ENCODE peak calls at places on chromosomes 16 and 17, in ten cellular contexts. N is uterus, G is heart left ventricle, D is Peyer's patch, W is ovary, O is prostate gland, U is adrenal gland, V is IMR-90, J is tibial nerve, I is breast epithelium. H is an unnamed sample.

GRCh38 chr16:2190659-2191445 is 5.6 kb downstream of the CASKIN1 start:
- DNase-seq in N (no peak), G (no peak), D (no peak), W (no peak), O (no peak), U (no peak), V (no peak), J (no peak), I (no peak), H (no peak)

GRCh38 chr17:47225911-47226688 is 17.0 kb downstream of the MYL4 start:
- DNase-seq in N (no peak), G (no peak), D (no peak), W (no peak), O (no peak), U (no peak), V (peak), J (no peak), I (no peak), H (no peak)

GRCh38 chr16:1903845-1904820 is 14.1 kb downstream of the HS3ST6 start:
- DNase-seq in N (no peak), G (no peak), D (no peak), W (no peak), O (no peak), U (no peak), V (no peak), J (no peak), I (no peak), H (no peak)

GRCh38 chr16:57592591-57593003 is 35.8 kb upstream of the ADGRG1 start:
- DNase-seq in N (no peak), G (peak), D (peak), W (no peak), O (no peak), U (no peak), V (no peak), J (no peak), I (no peak), H (no peak)

GRCh38 chr17:18970582-18971480 is 18.9 kb downstream of the SLC5A10 start:
- DNase-seq in N (no peak), G (no peak), D (no peak), W (no peak), O (no peak), U (no peak), V (no peak), J (no peak), I (no peak), H (no peak)

GRCh38 chr16:69839240-69839688 is 77.1 kb downstream of the WWP2 start:
- DNase-seq in N (no peak), G (no peak), D (no peak), W (no peak), O (no peak), U (no peak), V (no peak), J (no peak), I (no peak), H (no peak)

GRCh38 chr16:74862743-74863244 is 88.2 kb upstream of the FA2H start:
- DNase-seq in N (no peak), G (no peak), D (no peak), W (no peak), O (peak), U (no peak), V (peak), J (peak), I (no peak), H (no peak)

GRCh38 chr16:73713817-73714495 is 582.7 kb upstream of the PSMD7 start:
- DNase-seq in N (no peak), G (no peak), D (no peak), W (no peak), O (no peak), U (peak), V (peak), J (peak), I (no peak), H (peak)

GRCh38 chr16:56102159-56102798 is 89.0 kb upstream of the GNAO1 start:
- DNase-seq in N (peak), G (peak), D (no peak), W (peak), O (no peak), U (peak), V (no peak), J (no peak), I (no peak), H (peak)

GRCh38 chr17:39626171-39626670 is 531 bp upstream of the PPP1R1B start:
- DNase-seq in N (no peak), G (no peak), D (no peak), W (no peak), O (no peak), U (no peak), V (no peak), J (no peak), I (no peak), H (no peak)

GRCh38 chr16:21300309-21301167 is 22.4 kb upstream of the CRYM start:
- DNase-seq in N (peak), G (peak), D (peak), W (peak), O (peak), U (peak), V (peak), J (peak), I (peak), H (peak)

GRCh38 chr16:30121741-30122620 is 1.0 kb downstream of the MAPK3 start:
- DNase-seq in N (peak), G (peak), D (no peak), W (peak), O (no peak), U (peak), V (no peak), J (peak), I (peak), H (peak)

GRCh38 chr17:82055023-82055964 is 3.6 kb downstream of the GPS1 start:
- DNase-seq in N (no peak), G (peak), D (no peak), W (no peak), O (no peak), U (no peak), V (no peak), J (no peak), I (no peak), H (no peak)

GRCh38 chr17:80827646-80828643 is 163.7 kb upstream of the CHMP6 start:
- DNase-seq in N (no peak), G (peak), D (no peak), W (no peak), O (no peak), U (peak), V (peak), J (no peak), I (peak), H (no peak)

GRCh38 chr17:40718904-40719303 is 15.4 kb upstream of the KRT24 start:
- DNase-seq in N (no peak), G (no peak), D (no peak), W (no peak), O (no peak), U (no peak), V (no peak), J (no peak), I (no peak), H (no peak)

GRCh38 chr17:41625602-41626001 is 1.2 kb upstream of the KRT17 start:
- DNase-seq in N (no peak), G (peak), D (no peak), W (no peak), O (peak), U (no peak), V (no peak), J (no peak), I (peak), H (no peak)

GRCh38 chr16:88413631-88414030 is 30.9 kb downstream of the ZNF469 start:
- DNase-seq in N (no peak), G (no peak), D (no peak), W (no peak), O (no peak), U (no peak), V (no peak), J (no peak), I (no peak), H (no peak)
- TF ChIP-seq POLR2A in N (no peak), G (no peak), D (no peak), W (no peak), O (no peak), U (no peak), V (no peak), J (no peak), I (no peak), H (no peak)

DNA sequence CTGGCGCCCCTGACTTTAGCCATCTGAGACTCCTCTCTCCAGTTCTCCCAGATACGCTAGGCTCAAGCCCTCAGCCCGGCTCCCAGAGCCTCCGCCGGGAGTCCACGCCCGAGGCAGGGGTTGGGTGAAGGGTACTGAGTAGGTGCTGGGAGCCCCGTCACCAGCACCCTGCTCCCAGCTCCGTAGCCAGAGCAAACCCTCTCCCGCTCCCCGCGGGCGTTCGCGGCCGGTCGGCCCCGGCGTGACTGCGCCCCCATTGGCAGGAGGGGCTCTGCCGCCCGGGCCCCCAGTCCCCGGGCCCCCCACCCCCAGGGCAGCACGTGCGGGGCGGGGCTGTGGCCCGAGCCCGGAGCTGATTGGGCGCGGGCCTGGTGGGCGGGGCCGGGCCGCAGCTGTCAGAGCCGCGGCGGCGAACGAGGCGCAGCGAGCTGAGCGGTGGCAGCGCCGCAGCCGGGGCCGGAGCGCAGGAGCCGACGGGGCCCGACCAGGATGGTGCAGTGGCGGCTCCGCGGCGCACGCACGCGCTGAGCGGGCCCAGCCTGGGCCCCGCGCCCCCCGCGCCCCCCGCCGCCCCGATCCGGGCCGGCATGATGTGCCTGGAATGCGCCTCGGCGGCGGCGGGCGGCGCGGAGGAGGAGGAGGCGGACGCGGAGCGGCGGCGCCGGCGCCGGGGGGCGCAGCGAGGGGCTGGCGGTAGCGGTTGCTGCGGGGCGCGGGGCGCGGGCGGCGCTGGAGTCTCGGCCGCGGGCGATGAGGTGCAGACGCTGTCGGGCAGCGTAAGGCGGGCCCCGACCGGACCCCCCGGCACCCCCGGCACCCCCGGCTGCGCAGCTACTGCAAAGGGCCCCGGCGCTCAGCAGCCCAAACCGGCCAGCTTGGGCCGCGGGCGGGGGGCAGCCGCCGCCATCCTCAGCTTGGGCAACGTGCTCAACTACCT is at the start of gene SPNS2:
- DNase-seq in N (no peak), G (peak), D (peak), W (peak), O (peak), U (peak), V (peak), J (no peak), I (no peak), H (peak)
- H3K27ac ChIP-seq in N (peak), G (peak), D (peak), W (no peak), O (no peak), U (no peak), V (no peak), J (peak), I (peak), H (peak)

DNA sequence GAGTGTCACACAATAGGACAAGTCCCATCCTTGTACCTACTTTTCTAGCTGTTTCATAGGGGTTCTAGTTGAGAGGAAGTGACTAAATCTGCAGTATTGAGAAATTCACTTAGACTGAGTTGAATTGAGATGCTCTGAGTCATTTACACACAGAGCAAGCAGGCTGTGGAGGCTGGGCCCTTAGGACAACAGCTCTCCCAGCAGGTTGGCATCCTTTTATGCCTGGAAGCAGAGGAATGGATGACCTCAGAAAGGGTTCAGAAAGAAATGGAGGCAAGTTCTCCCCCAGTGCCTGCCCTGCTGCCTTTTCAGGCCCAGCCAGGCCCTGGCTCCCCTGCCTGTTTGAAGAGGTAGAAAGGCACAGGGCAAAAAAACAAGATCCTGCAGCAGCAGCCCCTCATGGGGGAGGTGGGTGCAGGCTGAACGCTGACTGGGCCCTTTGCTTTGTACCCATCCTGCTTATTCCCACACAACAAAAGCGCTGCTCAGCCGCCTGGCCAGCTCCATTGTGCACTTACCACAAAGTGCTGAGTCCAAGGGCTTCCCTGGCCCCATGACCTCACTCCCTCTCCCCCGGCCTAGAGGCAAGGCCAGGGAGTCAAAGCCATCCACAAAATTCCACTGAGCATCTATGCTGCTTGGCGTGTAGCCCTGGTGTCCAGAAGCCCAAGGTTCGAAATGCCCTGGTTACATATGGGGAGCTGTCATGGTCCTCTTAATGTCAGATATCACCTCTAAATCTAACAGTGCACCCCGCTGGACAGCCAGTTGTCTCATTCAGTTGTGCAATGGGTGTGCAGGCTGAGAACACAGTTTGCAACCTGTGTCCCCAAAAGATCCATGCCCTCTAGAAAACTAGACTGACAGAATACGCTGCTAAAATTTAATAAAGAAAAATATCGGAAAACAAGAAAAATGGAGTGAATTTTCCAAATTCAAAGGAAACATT is 5.4 kb upstream of the CRYBA1 start:
- DNase-seq in N (no peak), G (no peak), D (no peak), W (no peak), O (no peak), U (peak), V (peak), J (no peak), I (no peak), H (no peak)
- TF ChIP-seq CTCF in N (no peak), G (no peak), D (no peak), W (no peak), O (no peak), U (no peak), V (peak), J (no peak), I (no peak), H (no peak)

DNA sequence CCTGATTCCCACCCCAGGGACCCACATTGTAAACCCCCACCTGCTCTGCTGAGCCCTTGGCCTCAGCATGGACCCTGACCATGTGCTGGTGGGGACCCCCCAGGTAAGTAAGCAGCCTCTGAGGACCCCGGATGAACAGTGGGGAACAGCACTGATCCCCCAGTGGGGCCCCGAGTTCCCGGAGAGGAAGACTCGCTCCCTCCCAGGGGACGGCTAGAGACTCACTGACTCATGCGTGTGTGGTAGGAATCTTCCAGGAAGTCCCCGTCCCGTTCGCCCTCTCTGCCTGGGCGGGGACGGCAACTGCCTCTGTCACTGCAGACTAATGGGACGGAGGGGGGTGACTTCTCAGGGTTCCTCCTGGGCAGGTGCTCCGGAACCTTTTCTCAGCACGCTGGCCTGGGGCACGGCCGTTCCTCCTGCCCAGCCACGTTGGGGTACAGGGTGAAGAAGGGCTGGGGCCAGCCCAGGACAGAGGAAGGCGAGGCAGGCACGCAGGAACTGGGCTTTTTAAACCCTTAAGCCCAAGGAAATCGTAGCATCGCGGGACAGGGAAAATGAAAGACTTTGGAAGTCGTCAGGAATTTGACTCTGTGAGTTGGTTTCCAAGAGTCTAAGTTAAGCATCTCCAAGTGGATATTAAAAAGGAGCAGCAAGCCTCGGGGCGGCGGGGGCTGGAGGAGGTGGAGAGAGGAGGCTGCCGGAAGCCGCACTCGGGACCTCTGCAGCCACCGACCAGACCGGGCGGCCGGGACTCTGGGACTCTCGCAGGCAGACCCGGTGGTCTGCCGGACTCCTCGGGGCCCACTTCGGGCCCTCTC is 178.7 kb downstream of the SEC14L1 start:
- DNase-seq in N (peak), G (peak), D (peak), W (peak), O (peak), U (peak), V (peak), J (peak), I (peak), H (peak)
- TF ChIP-seq POLR2A in N (no peak), G (peak), D (peak), W (no peak), O (peak), U (peak), V (peak), J (no peak), I (peak), H (peak)

GRCh38 chr17:64326420-64327054 is 63.5 kb upstream of the TEX2 start:
- DNase-seq in N (peak), G (peak), D (peak), W (peak), O (peak), U (peak), V (no peak), J (peak), I (peak), H (peak)
- H3K27ac ChIP-seq in N (peak), G (peak), D (no peak), W (peak), O (peak), U (peak), V (no peak), J (peak), I (peak), H (no peak)

DNA sequence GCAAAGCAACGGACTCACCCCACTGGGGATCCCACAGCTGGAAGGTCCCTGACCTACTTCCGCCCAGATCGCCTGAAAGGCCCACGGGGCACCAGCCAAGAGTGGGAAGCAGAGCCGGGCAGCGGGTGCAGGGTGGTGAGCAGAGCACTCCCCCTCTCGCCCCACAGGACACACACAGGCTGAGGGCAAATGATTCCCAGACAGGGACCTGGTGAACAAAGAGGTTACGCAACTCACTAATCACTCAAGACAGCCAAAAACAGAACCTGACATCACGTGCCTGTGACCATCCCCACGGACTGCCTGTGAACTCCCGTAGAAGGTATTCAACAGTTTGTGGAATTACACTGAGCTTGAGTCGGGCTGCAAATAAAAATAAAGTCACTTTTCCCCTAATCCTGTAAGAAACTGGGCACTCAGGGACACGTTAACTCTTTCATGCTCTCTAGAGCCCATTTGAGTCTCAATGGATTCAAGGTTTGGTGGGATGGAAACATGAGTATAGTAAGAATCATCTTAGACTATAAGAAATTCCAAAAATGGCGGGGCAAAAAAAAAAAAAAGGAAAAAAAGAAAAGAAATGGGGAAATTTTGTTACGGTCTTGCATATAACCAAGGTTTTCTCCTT is 396.1 kb downstream of the SOX9 start:
- DNase-seq in N (no peak), G (no peak), D (no peak), W (peak), O (peak), U (no peak), V (no peak), J (peak), I (no peak), H (no peak)
- TF ChIP-seq CTCF in N (no peak), G (no peak), D (no peak), W (no peak), O (no peak), U (no peak), V (no peak), J (no peak), I (no peak), H (no peak)

DNA sequence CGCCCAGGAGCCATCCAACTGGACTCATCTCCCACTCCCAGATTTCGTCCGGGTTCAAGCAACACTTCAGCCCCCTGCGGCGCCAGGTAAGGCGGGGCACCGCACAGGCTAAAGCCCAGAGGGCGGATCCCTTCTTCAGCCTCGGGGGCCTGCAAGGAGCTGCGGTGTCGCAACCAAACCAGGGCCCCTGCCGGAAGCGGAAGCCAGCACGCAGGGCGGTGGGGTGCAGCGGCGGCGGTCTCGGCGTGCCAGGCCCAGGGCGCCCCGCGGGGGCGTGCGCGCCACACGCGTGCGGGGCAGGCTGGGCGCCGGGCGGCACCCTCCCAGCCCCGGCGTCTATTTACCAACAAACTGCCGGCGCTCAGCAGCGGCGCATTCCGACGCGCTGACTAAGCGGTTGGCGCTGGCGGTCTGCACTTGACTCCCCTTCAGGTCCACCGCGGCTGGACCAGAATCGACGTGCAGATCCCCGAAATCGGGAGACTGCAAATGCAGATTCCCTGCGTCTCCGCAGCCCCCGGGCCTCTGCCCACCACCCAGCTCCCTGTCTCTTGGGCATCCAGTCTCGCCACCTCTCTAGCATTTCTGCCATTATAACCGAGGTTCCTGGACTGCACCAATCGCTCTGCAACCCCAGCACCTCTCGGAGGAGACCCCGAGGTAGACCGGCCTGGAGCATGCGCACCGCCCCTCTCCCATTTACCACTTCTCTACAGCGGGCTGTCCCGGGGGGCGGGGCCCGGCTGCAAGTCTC is 433 bp upstream of the DLX4 start:
- DNase-seq in N (no peak), G (peak), D (peak), W (peak), O (peak), U (peak), V (peak), J (no peak), I (no peak), H (peak)
- TF ChIP-seq POLR2A in N (no peak), G (no peak), D (no peak), W (no peak), O (no peak), U (no peak), V (no peak), J (no peak), I (no peak), H (peak)

GRCh38 chr17:66387391-66387981 is 85.1 kb downstream of the PRKCA start:
- DNase-seq in N (no peak), G (no peak), D (no peak), W (no peak), O (no peak), U (no peak), V (no peak), J (no peak), I (no peak), H (no peak)

GRCh38 chr17:66383353-66383752 is 80.9 kb downstream of the PRKCA start:
- DNase-seq in N (no peak), G (no peak), D (no peak), W (no peak), O (no peak), U (no peak), V (peak), J (no peak), I (no peak), H (no peak)

GRCh38 chr17:66381701-66382362 is 79.4 kb downstream of the PRKCA start:
- DNase-seq in N (no peak), G (no peak), D (no peak), W (peak), O (no peak), U (no peak), V (no peak), J (no peak), I (no peak), H (no peak)

GRCh38 chr17:66386789-66387351 is 84.5 kb downstream of the PRKCA start:
- DNase-seq in N (no peak), G (no peak), D (no peak), W (no peak), O (no peak), U (no peak), V (no peak), J (no peak), I (no peak), H (no peak)
- H3K27ac ChIP-seq in N (no peak), G (no peak), D (no peak), W (no peak), O (no peak), U (no peak), V (no peak), J (no peak), I (no peak), H (no peak)